ENCODE peak calls at places on chromosomes 12 and 14, in eight cellular contexts. Q is iris pigment epithelial cell; K is stimulated activated CD4-positive, alpha-beta T cell treated with anti-CD3 and anti-CD28 coated beads, Interleukin-15, amount 100 ng/mL, for 24 hours; V is CD4-positive, CD25-positive, alpha-beta regulatory T cell; M is fibroblast of pulmonary artery; F is esophagus squamous epithelium; C is astrocyte of the spinal cord; D is stimulated activated CD8-positive, alpha-beta memory T cell treated with anti-CD3 and anti-CD28 coated beads, Interleukin-15, amount 100 ng/mL, for 4 hours. X is an unnamed sample.

GRCh38 chr12:39505025-39505424 is 62.1 kb upstream of the KIF21A start:
- DNase-seq in D (no peak), K (no peak), Q (peak; percentile 75), F (no peak), M (no peak), C (peak; percentile 29), V (no peak), X (peak; percentile 28)

GRCh38 chr12:93440043-93440835 is 1.5 kb downstream of the UBE2N start:
- DNase-seq in V (no peak), C (no peak), Q (peak; percentile 43), M (no peak), F (no peak), K (no peak), D (no peak), X (no peak)

GRCh38 chr12:57896437-57897201 is 44.7 kb upstream of the ATP23 start:
- DNase-seq in Q (peak; percentile 73), D (no peak), C (peak; percentile 75), K (peak; percentile 24), M (peak; percentile 82), F (no peak), V (peak; percentile 15), X (peak; percentile 43)

GRCh38 chr12:66393890-66394289 is 91.6 kb downstream of the HELB start:
- DNase-seq in V (peak; percentile 17), M (no peak), D (no peak), F (no peak), K (no peak), C (no peak), Q (no peak), X (no peak)

GRCh38 chr14:104094056-104094708 is 8.7 kb downstream of the ASPG start:
- DNase-seq in V (no peak), F (no peak), D (no peak), C (no peak), M (no peak), K (no peak), Q (no peak), X (no peak)

GRCh38 chr12:123094349-123095073 is 56.4 kb downstream of the PITPNM2 start:
- DNase-seq in M (peak; percentile 64), V (no peak), C (peak; percentile 37), K (no peak), D (no peak), Q (peak; percentile 70), F (no peak), X (no peak)

GRCh38 chr14:96056509-96057422 is 17.6 kb downstream of the C14orf132 start:
- DNase-seq in Q (no peak), V (no peak), K (no peak), M (no peak), F (no peak), D (no peak), C (no peak), X (no peak)

GRCh38 chr12:12195516-12195915 is 71.3 kb downstream of the LRP6 start:
- DNase-seq in M (no peak), Q (no peak), D (no peak), F (no peak), V (no peak), K (no peak), C (no peak), X (no peak)

GRCh38 chr12:106709068-106709511 is 65.4 kb upstream of the RIC8B start:
- DNase-seq in M (no peak), Q (no peak), D (no peak), F (no peak), C (no peak), V (no peak), K (no peak), X (no peak)

GRCh38 chr12:32400114-32400672 is 835 bp downstream of the FGD4 start:
- DNase-seq in C (no peak), K (no peak), F (no peak), D (no peak), Q (no peak), M (peak; percentile 20), V (no peak), X (peak; percentile 99)

GRCh38 chr12:15629108-15629507 is 160.1 kb downstream of the EPS8 start:
- DNase-seq in V (no peak), M (peak; percentile 99), D (no peak), C (peak; percentile 99), K (no peak), Q (peak; percentile 99), F (no peak), X (peak; percentile 40)

GRCh38 chr14:39203659-39204606 is 28.9 kb downstream of the PNN start:
- DNase-seq in V (no peak), Q (no peak), F (no peak), M (no peak), K (no peak), D (no peak), C (no peak), X (peak; percentile 82)

GRCh38 chr12:452667-453210 is 7.0 kb upstream of the B4GALNT3 start:
- DNase-seq in K (peak; percentile 82), M (no peak), F (no peak), C (no peak), V (no peak), D (no peak), Q (no peak), X (no peak)

GRCh38 chr14:103576371-103577024 is 13.7 kb downstream of the COA8 start:
- DNase-seq in F (no peak), M (peak; percentile 92), V (no peak), C (peak; percentile 85), Q (peak; percentile 90), K (no peak), D (no peak), X (no peak)

GRCh38 chr12:71636704-71637115 is 26.9 kb downstream of the ZFC3H1 start:
- DNase-seq in F (no peak), C (peak; percentile 67), Q (peak; percentile 70), M (peak; percentile 85), K (no peak), D (no peak), V (peak; percentile 70), X (peak; percentile 72)

GRCh38 chr14:22131749-22132476 is 457.1 kb downstream of the DAD1 start:
- DNase-seq in M (peak; percentile 3), F (no peak), D (no peak), V (peak; percentile 47), K (peak; percentile 49), Q (no peak), C (no peak), X (peak; percentile 13)